ENCODE peak calls at places on chromosome 3, in nine cellular contexts. D is Peyer's patch; E is CD8-positive, alpha-beta T cell; N is bronchial epithelial cell; W is pancreas; M is H7; L is right atrium auricular region; O is SJSA1; J is fibroblast of lung. R is an unnamed sample.

GRCh38 chr3:151796105-151796705 is 17.7 kb upstream of the AADAC start:
- DNase-seq in D (no peak), E (no peak), N (peak; percentile 52), W (no peak), M (no peak), L (no peak), O (no peak), J (peak; percentile 11), R (no peak)

GRCh38 chr3:54223063-54223462 is 100.7 kb downstream of the CACNA2D3 start:
- DNase-seq in D (no peak), E (no peak), N (no peak), W (no peak), M (no peak), L (no peak), O (no peak), J (no peak), R (no peak)

GRCh38 chr3:128080323-128080898 is 28.2 kb downstream of the SEC61A1 start:
- DNase-seq in D (no peak), E (no peak), N (peak; percentile 52), W (no peak), M (no peak), L (no peak), O (peak; percentile 71), J (peak; percentile 91), R (peak; percentile 67)

GRCh38 chr3:101253429-101253828 is 66.9 kb downstream of the IMPG2 start:
- DNase-seq in D (no peak), E (no peak), N (peak; percentile 35), W (no peak), M (no peak), L (no peak), O (no peak), J (no peak), R (no peak)

GRCh38 chr3:178275793-178276192 is 260.4 kb upstream of the KCNMB2 start:
- DNase-seq in D (no peak), E (no peak), N (no peak), W (no peak), M (no peak), L (no peak), O (no peak), J (no peak), R (no peak)

GRCh38 chr3:151580592-151580991 is 119.7 kb upstream of the IGSF10 start:
- DNase-seq in D (no peak), E (no peak), N (peak; percentile 18), W (no peak), M (no peak), L (no peak), O (no peak), J (peak; percentile 89), R (no peak)

GRCh38 chr3:22349445-22349844 is 598.4 kb upstream of the ZNF385D start:
- DNase-seq in D (no peak), E (no peak), N (no peak), W (no peak), M (no peak), L (no peak), O (no peak), J (no peak), R (no peak)

GRCh38 chr3:120680193-120680894 is 1.7 kb downstream of the HGD start:
- DNase-seq in D (no peak), E (no peak), N (no peak), W (no peak), M (no peak), L (no peak), O (no peak), J (no peak), R (no peak)

GRCh38 chr3:72887723-72888545 is at the start of gene GXYLT2:
- DNase-seq in D (peak; percentile 55), E (no peak), N (peak; percentile 23), W (peak; percentile 62), M (peak; percentile 91), L (peak; percentile 75), O (peak; percentile 76), J (peak; percentile 80), R (peak; percentile 53)

GRCh38 chr3:72890166-72890925 is 2.5 kb downstream of the GXYLT2 start:
- DNase-seq in D (no peak), E (no peak), N (no peak), W (no peak), M (no peak), L (no peak), O (no peak), J (no peak), R (no peak)

GRCh38 chr3:72888546-72889309 is 882 bp downstream of the GXYLT2 start:
- DNase-seq in D (no peak), E (no peak), N (no peak), W (no peak), M (peak; percentile 68), L (no peak), O (no peak), J (peak; percentile 37), R (no peak)

GRCh38 chr3:72891053-72891855 is 3.4 kb downstream of the GXYLT2 start:
- DNase-seq in D (no peak), E (no peak), N (peak; percentile 21), W (no peak), M (no peak), L (peak; percentile 73), O (peak; percentile 69), J (peak; percentile 97), R (peak; percentile 74)

GRCh38 chr3:72889310-72890165 is 1.7 kb downstream of the GXYLT2 start:
- DNase-seq in D (no peak), E (no peak), N (no peak), W (no peak), M (no peak), L (no peak), O (no peak), J (no peak), R (no peak)
- H3K4me3 ChIP-seq in D (no peak overlapping the region), E (no peak overlapping the region), N (no peak overlapping the region), W (no peak overlapping the region), M (no peak overlapping the region), L (peak overlapping the region; percentile 44), O (peak overlapping the region; percentile 55), J (peak overlapping the region; percentile 49), R (no peak overlapping the region)

GRCh38 chr3:197372076-197372661 is 73.8 kb upstream of the DLG1 start:
- DNase-seq in D (no peak), E (no peak), N (peak; percentile 98), W (no peak), M (peak; percentile 34), L (peak; percentile 58), O (peak; percentile 76), J (peak; percentile 86), R (peak; percentile 86)

GRCh38 chr3:197374951-197375560 is 76.6 kb upstream of the DLG1 start:
- DNase-seq in D (no peak), E (no peak), N (no peak), W (no peak), M (peak; percentile 36), L (peak; percentile 23), O (peak; percentile 19), J (no peak), R (peak; percentile 90)

GRCh38 chr3:197376020-197376419 is 77.6 kb upstream of the DLG1 start:
- DNase-seq in D (no peak), E (no peak), N (peak; percentile 99), W (no peak), M (peak; percentile 1), L (no peak), O (peak; percentile 54), J (no peak), R (no peak)

GRCh38 chr3:197371521-197372075 is 73.2 kb upstream of the DLG1 start:
- DNase-seq in D (no peak), E (no peak), N (no peak), W (no peak), M (peak; percentile 2), L (peak; percentile 13), O (no peak), J (no peak), R (no peak)

GRCh38 chr3:197373096-197373495 is 74.7 kb upstream of the DLG1 start:
- DNase-seq in D (no peak), E (no peak), N (no peak), W (no peak), M (no peak), L (peak; percentile 34), O (peak; percentile 16), J (no peak), R (no peak)
- H3K27me3 ChIP-seq in D (no peaks in the 10 kb centered on the region), E (no peaks in the 10 kb centered on the region), N (no peaks in the 10 kb centered on the region), W (no peaks in the 10 kb centered on the region), M (no peaks in the 10 kb centered on the region), L (no peaks in the 10 kb centered on the region), O (no peaks in the 10 kb centered on the region), J (no peaks in the 10 kb centered on the region), R (no peaks in the 10 kb centered on the region)

GRCh38 chr3:147216143-147216673 is 190.1 kb downstream of the ZIC4 start:
- DNase-seq in D (no peak), E (no peak), N (no peak), W (no peak), M (no peak), L (no peak), O (no peak), J (no peak), R (no peak)
- H3K4me3 ChIP-seq in D (no peak overlapping the region), E (no peak overlapping the region), N (no peak overlapping the region), W (no peak overlapping the region), M (no peak overlapping the region), L (no peak overlapping the region), O (no peak overlapping the region), J (no peak overlapping the region), R (no peak overlapping the region)

GRCh38 chr3:181713673-181714270 is 2.0 kb downstream of the SOX2 start:
- DNase-seq in D (no peak), E (no peak), N (peak; percentile 33), W (no peak), M (no peak), L (no peak), O (no peak), J (no peak), R (no peak)

GRCh38 chr3:181712190-181712504 is 422 bp downstream of the SOX2 start:
- DNase-seq in D (no peak), E (no peak), N (no peak), W (no peak), M (no peak), L (no peak), O (no peak), J (no peak), R (no peak)

GRCh38 chr3:181711325-181712135 is at the start of gene SOX2:
- DNase-seq in D (peak; percentile 59), E (no peak), N (peak; percentile 83), W (peak; percentile 49), M (peak; percentile 99), L (no peak), O (peak; percentile 92), J (no peak), R (peak; percentile 76)

GRCh38 chr3:181713300-181713647 is 1.5 kb downstream of the SOX2 start:
- DNase-seq in D (no peak), E (no peak), N (no peak), W (no peak), M (no peak), L (no peak), O (no peak), J (no peak), R (no peak)

DNA sequence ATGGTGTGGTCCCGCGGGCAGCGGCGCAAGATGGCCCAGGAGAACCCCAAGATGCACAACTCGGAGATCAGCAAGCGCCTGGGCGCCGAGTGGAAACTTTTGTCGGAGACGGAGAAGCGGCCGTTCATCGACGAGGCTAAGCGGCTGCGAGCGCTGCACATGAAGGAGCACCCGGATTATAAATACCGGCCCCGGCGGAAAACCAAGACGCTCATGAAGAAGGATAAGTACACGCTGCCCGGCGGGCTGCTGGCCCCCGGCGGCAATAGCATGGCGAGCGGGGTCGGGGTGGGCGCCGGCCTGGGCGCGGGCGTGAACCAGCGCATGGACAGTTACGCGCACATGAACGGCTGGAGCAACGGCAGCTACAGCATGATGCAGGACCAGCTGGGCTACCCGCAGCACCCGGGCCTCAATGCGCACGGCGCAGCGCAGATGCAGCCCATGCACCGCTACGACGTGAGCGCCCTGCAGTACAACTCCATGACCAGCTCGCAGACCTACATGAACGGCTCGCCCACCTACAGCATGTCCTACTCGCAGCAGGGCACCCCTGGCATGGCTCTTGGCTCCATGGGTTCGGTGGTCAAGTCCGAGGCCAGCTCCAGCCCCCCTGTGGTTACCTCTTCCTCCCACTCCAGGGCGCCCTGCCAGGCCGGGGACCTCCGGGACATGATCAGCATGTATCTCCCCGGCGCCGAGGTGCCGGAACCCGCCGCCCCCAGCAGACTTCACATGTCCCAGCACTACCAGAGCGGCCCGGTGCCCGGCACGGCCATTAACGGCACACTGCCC is 977 bp downstream of the SOX2 start:
- DNase-seq in D (no peak), E (no peak), N (peak; percentile 42), W (no peak), M (no peak), L (no peak), O (no peak), J (no peak), R (peak; percentile 43)
- H3K27me3 ChIP-seq in D (peaks cover 69% of the 10 kb centered on the region), E (peaks cover 70% of the 10 kb centered on the region), N (no peaks in the 10 kb centered on the region), W (peaks cover 24% of the 10 kb centered on the region), M (peaks cover 1% of the 10 kb centered on the region), L (peaks cover 50% of the 10 kb centered on the region), O (no peaks in the 10 kb centered on the region), J (peaks cover 41% of the 10 kb centered on the region), R (peaks cover 87% of the 10 kb centered on the region)

R was measured in MG63.